ENCODE peak calls at places on chromosomes 4 and X, in eight cellular contexts. I is transverse colon, P is ovary, D is suprapubic skin, Z is A549, C is SK-N-SH, X is sigmoid colon, J is tibial nerve. H is an unnamed sample.

GRCh38 chr4:106529348-106530033 is 160.9 kb upstream of the GIMD1 start:
- DNase-seq in X (no peak), P (no peak), D (no peak), J (no peak), Z (no peak), C (no peak), I (no peak), H (no peak)

GRCh38 chr4:182338059-182338458 is 94.9 kb downstream of the TENM3 start:
- DNase-seq in D (no peak), Z (no peak), C (no peak), P (no peak), X (no peak), I (no peak), J (no peak), H (no peak)

GRCh38 chr4:82232891-82233290 is 140.9 kb downstream of the HNRNPD start:
- DNase-seq in D (no peak), I (no peak), Z (no peak), P (no peak), X (no peak), C (no peak), J (no peak), H (no peak)

GRCh38 chr4:132195181-132195580 is 953.9 kb upstream of the PCDH10 start:
- DNase-seq in D (no peak), X (no peak), Z (no peak), C (no peak), I (no peak), P (no peak), J (no peak), H (no peak)

GRCh38 chr4:95190751-95191436 is 357.9 kb downstream of the UNC5C start:
- DNase-seq in P (no peak), D (no peak), I (no peak), Z (no peak), X (no peak), C (peak; percentile 78), J (no peak), H (no peak)

GRCh38 chrX:82589410-82589809 is 918.7 kb upstream of the POU3F4 start:
- DNase-seq in Z (peak; percentile 1), I (no peak), D (no peak), X (no peak), J (no peak), C (no peak), P (no peak), H (no peak)

GRCh38 chrX:15468036-15468435 is 25.1 kb downstream of the PIR start:
- DNase-seq in D (no peak), P (no peak), C (peak; percentile 43), J (peak; percentile 58), Z (no peak), X (no peak), I (peak; percentile 12), H (no peak)

GRCh38 chr4:67234296-67234695 is 311.0 kb downstream of the CENPC start:
- DNase-seq in X (no peak), P (no peak), D (no peak), Z (no peak), I (no peak), C (no peak), J (no peak), H (no peak)

DNA sequence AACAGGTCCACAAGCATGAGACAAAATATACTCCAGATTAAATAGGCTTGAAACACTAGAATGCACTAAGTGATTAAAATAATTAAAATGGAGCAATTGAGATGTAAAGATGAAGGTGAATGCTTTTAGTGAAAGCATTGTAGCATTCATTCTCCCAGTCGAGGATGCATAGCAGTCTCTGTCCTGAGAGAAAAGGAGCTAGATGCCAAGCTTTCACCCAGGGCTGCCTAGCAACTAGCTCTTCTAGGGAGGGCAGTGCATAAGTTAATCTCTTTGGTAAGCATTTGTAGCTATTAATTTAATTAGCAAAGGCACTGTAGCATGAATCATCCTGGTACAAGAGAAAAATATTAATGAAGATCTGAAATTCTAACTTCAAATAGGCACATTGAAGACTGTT is 1014.8 kb downstream of the C4orf33 start:
- DNase-seq in C (no peak), J (no peak), X (no peak), P (no peak), Z (no peak), I (no peak), D (no peak), H (no peak)
- H3K4me3 ChIP-seq in C (no peak overlapping the region), J (no peak overlapping the region), X (no peak overlapping the region), P (no peak overlapping the region), Z (no peak overlapping the region), I (no peak overlapping the region), D (no peak overlapping the region), H (no peak overlapping the region)

DNA sequence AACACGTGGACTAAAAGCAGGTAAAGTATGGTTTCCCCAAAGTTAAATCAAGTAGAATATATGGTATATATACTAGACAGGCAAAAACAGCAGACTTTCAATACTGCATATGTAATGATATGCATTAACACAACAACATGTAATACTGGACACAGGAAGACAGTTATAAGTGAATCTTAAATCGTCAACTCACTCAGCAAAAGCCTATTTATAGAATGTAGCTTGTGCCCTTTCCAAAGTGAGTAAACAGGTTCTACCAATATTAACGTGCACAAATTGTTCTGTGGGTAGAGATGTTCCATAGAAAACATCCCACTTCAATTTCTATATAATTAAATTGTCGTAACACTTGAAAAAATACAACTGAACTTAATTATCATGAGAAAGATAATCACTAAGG is 30.6 kb downstream of the FAM241A start:
- DNase-seq in Z (no peak), X (no peak), I (no peak), D (no peak), P (no peak), C (no peak), J (no peak), H (no peak)
- H3K27ac ChIP-seq in Z (no peak overlapping the region), X (no peak overlapping the region), I (no peak overlapping the region), D (no peak overlapping the region), P (no peak overlapping the region), C (no peak overlapping the region), J (no peak overlapping the region), H (no peak overlapping the region)

DNA sequence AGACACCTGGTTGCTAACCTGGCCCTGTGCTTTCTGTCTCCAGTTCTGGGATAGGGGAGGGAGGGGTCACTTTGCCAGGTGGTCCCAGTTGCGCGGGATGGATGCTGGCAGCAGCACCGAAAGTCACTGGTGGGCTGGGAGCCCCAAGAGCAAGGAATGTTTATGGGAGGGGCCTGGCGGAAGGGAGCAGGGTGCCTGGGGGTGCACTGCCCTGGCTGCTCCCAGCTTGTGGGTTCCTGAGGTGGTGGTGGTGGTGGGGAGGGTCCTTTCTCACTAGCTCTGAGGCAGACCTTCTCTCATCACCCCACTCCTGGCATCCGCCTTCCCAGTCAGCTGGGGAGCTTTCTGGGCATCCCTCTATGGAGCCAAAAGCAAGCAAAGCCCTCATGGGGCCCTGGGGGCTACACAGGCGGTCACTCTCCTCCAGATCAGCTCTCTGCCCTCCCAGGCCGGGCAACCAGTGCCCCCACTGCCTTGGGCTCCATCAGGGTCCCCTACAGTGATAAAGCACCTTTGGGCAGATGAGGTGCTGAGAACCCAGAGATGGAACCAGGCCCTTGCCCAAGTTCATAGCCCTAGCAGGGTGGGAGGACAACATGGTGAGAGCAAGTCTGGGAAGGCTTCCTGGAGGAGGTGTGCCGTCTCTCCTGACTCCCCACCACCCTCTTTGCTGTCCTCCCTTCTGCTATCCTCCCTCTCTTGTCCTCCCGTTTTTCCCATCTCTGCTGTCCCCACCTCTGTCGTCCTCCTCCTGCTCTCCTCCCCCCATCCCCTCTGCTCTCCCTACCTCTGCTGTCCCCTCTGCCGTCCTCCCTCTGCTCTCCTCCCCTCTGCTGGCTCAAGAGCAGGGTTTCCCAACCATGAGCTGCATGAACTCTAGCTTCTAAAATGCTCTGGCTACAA is 16.0 kb downstream of the FGFR3 start:
- DNase-seq in X (no peak), D (no peak), Z (no peak), J (no peak), C (no peak), P (no peak), I (no peak), H (no peak)
- TF ChIP-seq EP300 in X (no peak), D (no peak), Z (no peak), J (no peak), C (no peak), P (no peak), I (no peak), H (no peak)

GRCh38 chrX:110414679-110415439 is 56.2 kb downstream of the RTL9 start:
- DNase-seq in J (no peak), C (no peak), X (no peak), D (no peak), Z (no peak), P (no peak), I (no peak), H (no peak)

GRCh38 chrX:110413727-110414124 is 55.1 kb downstream of the RTL9 start:
- DNase-seq in C (no peak), I (no peak), P (no peak), D (no peak), J (no peak), Z (no peak), X (no peak), H (no peak)

GRCh38 chrX:110414273-110414672 is 55.6 kb downstream of the RTL9 start:
- DNase-seq in I (no peak), P (no peak), Z (no peak), C (no peak), X (no peak), D (no peak), J (no peak), H (no peak)

GRCh38 chrX:110415440-110416167 is 57.0 kb downstream of the RTL9 start:
- DNase-seq in I (no peak), C (no peak), P (no peak), X (no peak), Z (no peak), J (no peak), D (no peak), H (no peak)

DNA sequence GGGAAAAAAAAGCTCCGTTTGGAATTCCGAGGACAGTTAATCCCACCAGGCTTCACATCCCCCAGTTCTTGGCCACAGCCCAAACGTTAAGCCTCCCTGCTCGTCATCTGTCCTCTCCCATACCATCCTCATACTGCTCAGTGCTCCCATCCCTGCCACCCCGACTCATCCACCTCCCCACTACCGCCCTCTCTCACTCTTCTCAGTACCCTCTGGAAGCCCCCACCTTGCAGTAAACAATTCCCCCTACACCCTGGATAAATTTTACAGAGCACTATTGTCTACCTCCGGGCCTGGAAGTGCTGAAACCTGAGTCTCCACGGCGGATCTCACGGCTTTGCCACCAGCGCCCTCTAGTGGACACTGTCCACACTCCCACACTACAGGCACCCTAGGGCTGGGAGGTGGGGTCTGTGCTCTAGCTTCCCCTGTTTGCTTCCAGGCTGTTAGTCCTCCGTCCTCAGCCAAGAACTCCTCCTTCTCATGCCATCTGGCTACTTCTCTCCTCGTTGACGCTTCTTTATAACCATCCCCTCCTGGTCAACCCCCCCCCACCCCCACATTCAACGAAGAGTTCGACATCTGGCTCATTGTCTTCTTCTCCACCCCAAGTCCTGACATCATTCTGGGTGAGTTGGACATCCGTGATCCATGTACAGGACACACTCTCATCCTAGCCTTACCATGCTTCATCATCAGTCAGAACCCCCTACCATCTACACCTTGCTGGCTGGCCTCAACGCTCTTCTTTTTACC is 54.5 kb downstream of the RTL9 start:
- DNase-seq in I (peak; percentile 69), C (peak; percentile 74), Z (peak; percentile 66), D (no peak), J (peak; percentile 44), X (peak; percentile 77), P (peak; percentile 79), H (peak; percentile 75)
- H3K4me3 ChIP-seq in I (no peak overlapping the region), C (peak overlapping the region; percentile 17), Z (no peak overlapping the region), D (no peak overlapping the region), J (no peak overlapping the region), X (no peak overlapping the region), P (no peak overlapping the region), H (no peak overlapping the region)

H was measured in stomach.